ENCODE peak calls at places on chromosomes 3 and 15, in seven cellular contexts. W is stimulated activated CD8-positive, alpha-beta memory T cell treated with anti-CD3 and anti-CD28 coated beads, Interleukin-7, amount 100 ng/mL, for 1 hour; C is posterior vena cava; E is H54; Y is LHCN-M2; R is HAP-1; V is glomerular endothelial cell. Q is an unnamed sample.

GRCh38 chr3:126340943-126341754 is 16.1 kb downstream of the KLF15 start:
- DNase-seq in W (no peak), C (peak), E (no peak), Y (no peak), R (peak), V (no peak), Q (no peak)

GRCh38 chr15:41730543-41730942 is 43.7 kb upstream of the MAPKBP1 start:
- DNase-seq in W (no peak), C (no peak), E (no peak), Y (no peak), R (no peak), V (no peak), Q (peak)

GRCh38 chr3:194265505-194265892 is 85.6 kb downstream of the CPN2 start:
- DNase-seq in W (no peak), C (peak), E (peak), Y (peak), R (no peak), V (no peak), Q (no peak)

GRCh38 chr3:94420941-94421340 is 358.1 kb downstream of the NSUN3 start:
- DNase-seq in W (no peak), C (no peak), E (no peak), Y (peak), R (no peak), V (no peak), Q (no peak)

GRCh38 chr3:64305731-64306130 is 80.5 kb upstream of the PRICKLE2 start:
- DNase-seq in W (no peak), C (no peak), E (no peak), Y (no peak), R (no peak), V (no peak), Q (no peak)

GRCh38 chr15:65331811-65332210 is 27.3 kb downstream of the RNU5B-1 start:
- DNase-seq in W (no peak), C (peak), E (no peak), Y (no peak), R (no peak), V (no peak), Q (no peak)

GRCh38 chr15:98599911-98600685 is 48.2 kb upstream of the IGF1R start:
- DNase-seq in W (no peak), C (no peak), E (no peak), Y (no peak), R (no peak), V (no peak), Q (no peak)

GRCh38 chr3:55750525-55750924 is 263.4 kb upstream of the WNT5A start:
- DNase-seq in W (no peak), C (no peak), E (no peak), Y (peak), R (no peak), V (no peak), Q (no peak)

GRCh38 chr15:39511915-39512260 is 69.0 kb upstream of the THBS1 start:
- DNase-seq in W (no peak), C (no peak), E (peak), Y (peak), R (no peak), V (no peak), Q (no peak)

GRCh38 chr3:16132926-16133325 is 41.6 kb upstream of the GALNT15 start:
- DNase-seq in W (no peak), C (no peak), E (no peak), Y (peak), R (no peak), V (no peak), Q (no peak)

GRCh38 chr3:48656061-48656840 is 6.4 kb downstream of the CELSR3 start:
- DNase-seq in W (peak), C (peak), E (no peak), Y (no peak), R (peak), V (no peak), Q (peak)

GRCh38 chr3:186060222-186060621 is 48.7 kb downstream of the ETV5 start:
- DNase-seq in W (no peak), C (no peak), E (no peak), Y (no peak), R (no peak), V (no peak), Q (peak)

GRCh38 chr3:54936561-54936960 is 8.7 kb upstream of the LRTM1 start:
- DNase-seq in W (no peak), C (no peak), E (no peak), Y (peak), R (no peak), V (no peak), Q (no peak)

GRCh38 chr3:17057316-17057715 is 172.6 kb downstream of the PLCL2 start:
- DNase-seq in W (no peak), C (no peak), E (no peak), Y (no peak), R (no peak), V (no peak), Q (no peak)

GRCh38 chr3:114152519-114153151 is 26.2 kb downstream of the DRD3 start:
- DNase-seq in W (peak), C (peak), E (peak), Y (peak), R (peak), V (peak), Q (peak)

Q was measured in KBM-7.